ENCODE peak calls at places on chromosome 16, in eight cellular contexts. One of them, this sample, is unnamed.

GRCh38 chr16:53754938-53755910 is 51.3 kb downstream of the FTO start:
- DNase-seq in Calu3: peak; percentile 80
- DNase-seq in lower lobe of right lung: no peak
- DNase-seq in HFFc6: no peak
- DNase-seq in heart left ventricle: no peak
- DNase-seq in astrocyte of the spinal cord: no peak
- DNase-seq in GM06990: no peak
- DNase-seq in fibroblast of lung: peak; percentile 63
- DNase-seq in this sample: no peak

GRCh38 chr16:30351586-30352419 is 3.3 kb downstream of the CD2BP2 start:
- DNase-seq in lower lobe of right lung: peak; percentile 71
- DNase-seq in Calu3: no peak
- DNase-seq in heart left ventricle: peak; percentile 82
- DNase-seq in fibroblast of lung: peak; percentile 96
- DNase-seq in HFFc6: peak; percentile 76
- DNase-seq in GM06990: no peak
- DNase-seq in astrocyte of the spinal cord: peak; percentile 93
- DNase-seq in this sample: peak; percentile 84

GRCh38 chr16:49851468-49851787 is 4.5 kb downstream of the ZNF423 start:
- DNase-seq in HFFc6: no peak
- DNase-seq in fibroblast of lung: no peak
- DNase-seq in heart left ventricle: no peak
- DNase-seq in GM06990: no peak
- DNase-seq in astrocyte of the spinal cord: no peak
- DNase-seq in Calu3: no peak
- DNase-seq in lower lobe of right lung: no peak
- DNase-seq in this sample: no peak

GRCh38 chr16:16782153-16782552 is 403.2 kb downstream of the NPIPA7 start:
- DNase-seq in heart left ventricle: no peak
- DNase-seq in lower lobe of right lung: no peak
- DNase-seq in astrocyte of the spinal cord: no peak
- DNase-seq in GM06990: no peak
- DNase-seq in Calu3: no peak
- DNase-seq in HFFc6: no peak
- DNase-seq in fibroblast of lung: no peak
- DNase-seq in this sample: no peak

GRCh38 chr16:9102379-9102778 is 10.9 kb downstream of the HAPSTR1 start:
- DNase-seq in fibroblast of lung: peak; percentile 79
- DNase-seq in GM06990: no peak
- DNase-seq in astrocyte of the spinal cord: peak; percentile 71
- DNase-seq in lower lobe of right lung: no peak
- DNase-seq in HFFc6: peak; percentile 87
- DNase-seq in Calu3: no peak
- DNase-seq in heart left ventricle: no peak
- DNase-seq in this sample: peak; percentile 65

GRCh38 chr16:23146877-23147601 is 2.2 kb downstream of the USP31 start:
- DNase-seq in GM06990: no peak
- DNase-seq in astrocyte of the spinal cord: peak; percentile 17
- DNase-seq in HFFc6: no peak
- DNase-seq in lower lobe of right lung: no peak
- DNase-seq in heart left ventricle: no peak
- DNase-seq in fibroblast of lung: no peak
- DNase-seq in Calu3: no peak
- DNase-seq in this sample: no peak

GRCh38 chr16:66894948-66895696 is 14.8 kb downstream of the PDP2 start:
- DNase-seq in astrocyte of the spinal cord: peak; percentile 64
- DNase-seq in fibroblast of lung: peak; percentile 81
- DNase-seq in lower lobe of right lung: peak; percentile 67
- DNase-seq in HFFc6: peak; percentile 71
- DNase-seq in GM06990: no peak
- DNase-seq in Calu3: peak; percentile 77
- DNase-seq in heart left ventricle: no peak
- DNase-seq in this sample: peak; percentile 58

GRCh38 chr16:57645691-57646387 is 17.4 kb downstream of the ADGRG1 start:
- DNase-seq in GM06990: no peak
- DNase-seq in Calu3: no peak
- DNase-seq in HFFc6: peak; percentile 18
- DNase-seq in heart left ventricle: peak; percentile 80
- DNase-seq in fibroblast of lung: peak; percentile 26
- DNase-seq in astrocyte of the spinal cord: no peak
- DNase-seq in lower lobe of right lung: no peak
- DNase-seq in this sample: no peak

GRCh38 chr16:23859713-23860269 is 24.0 kb downstream of the PRKCB start:
- DNase-seq in lower lobe of right lung: no peak
- DNase-seq in fibroblast of lung: no peak
- DNase-seq in Calu3: no peak
- DNase-seq in GM06990: no peak
- DNase-seq in heart left ventricle: no peak
- DNase-seq in HFFc6: no peak
- DNase-seq in astrocyte of the spinal cord: no peak
- DNase-seq in this sample: no peak

GRCh38 chr16:28915181-28915580 is 9.9 kb downstream of the RABEP2 start:
- DNase-seq in lower lobe of right lung: no peak
- DNase-seq in astrocyte of the spinal cord: peak; percentile 17
- DNase-seq in fibroblast of lung: peak; percentile 39
- DNase-seq in heart left ventricle: no peak
- DNase-seq in Calu3: no peak
- DNase-seq in HFFc6: peak; percentile 79
- DNase-seq in GM06990: no peak
- DNase-seq in this sample: peak; percentile 4

GRCh38 chr16:53154513-53154912 is 99.7 kb downstream of the CHD9 start:
- DNase-seq in fibroblast of lung: no peak
- DNase-seq in heart left ventricle: no peak
- DNase-seq in HFFc6: no peak
- DNase-seq in lower lobe of right lung: no peak
- DNase-seq in astrocyte of the spinal cord: no peak
- DNase-seq in Calu3: no peak
- DNase-seq in GM06990: no peak
- DNase-seq in this sample: no peak

GRCh38 chr16:31108035-31108793 is at the start of gene BCKDK:
- DNase-seq in fibroblast of lung: peak; percentile 60
- DNase-seq in GM06990: peak; percentile 88
- DNase-seq in heart left ventricle: peak; percentile 90
- DNase-seq in astrocyte of the spinal cord: peak; percentile 61
- DNase-seq in Calu3: peak; percentile 76
- DNase-seq in HFFc6: peak; percentile 54
- DNase-seq in lower lobe of right lung: peak; percentile 86
- DNase-seq in this sample: no peak

GRCh38 chr16:54694651-54695050 is 236.0 kb upstream of the IRX5 start:
- DNase-seq in astrocyte of the spinal cord: no peak
- DNase-seq in HFFc6: no peak
- DNase-seq in heart left ventricle: no peak
- DNase-seq in fibroblast of lung: no peak
- DNase-seq in lower lobe of right lung: no peak
- DNase-seq in GM06990: no peak
- DNase-seq in Calu3: no peak
- DNase-seq in this sample: no peak

GRCh38 chr16:64051826-64052225 is 1070.0 kb downstream of the CDH11 start:
- DNase-seq in Calu3: no peak
- DNase-seq in astrocyte of the spinal cord: peak; percentile 3
- DNase-seq in fibroblast of lung: peak; percentile 21
- DNase-seq in HFFc6: peak; percentile 3
- DNase-seq in GM06990: no peak
- DNase-seq in heart left ventricle: no peak
- DNase-seq in lower lobe of right lung: no peak
- DNase-seq in this sample: no peak

GRCh38 chr16:62201911-62202310 is 165.7 kb upstream of the CDH8 start:
- DNase-seq in Calu3: no peak
- DNase-seq in lower lobe of right lung: no peak
- DNase-seq in GM06990: no peak
- DNase-seq in fibroblast of lung: no peak
- DNase-seq in HFFc6: no peak
- DNase-seq in heart left ventricle: no peak
- DNase-seq in astrocyte of the spinal cord: no peak
- DNase-seq in this sample: no peak

GRCh38 chr16:28063047-28063521 is 430 bp downstream of the GSG1L start:
- DNase-seq in HFFc6: no peak
- DNase-seq in GM06990: no peak
- DNase-seq in lower lobe of right lung: no peak
- DNase-seq in Calu3: no peak
- DNase-seq in heart left ventricle: peak; percentile 35
- DNase-seq in fibroblast of lung: no peak
- DNase-seq in astrocyte of the spinal cord: no peak
- DNase-seq in this sample: no peak

GRCh38 chr16:20675488-20676267 is 21.8 kb downstream of the ACSM1 start:
- DNase-seq in astrocyte of the spinal cord: no peak
- DNase-seq in HFFc6: no peak
- DNase-seq in lower lobe of right lung: peak; percentile 49
- DNase-seq in GM06990: no peak
- DNase-seq in heart left ventricle: no peak
- DNase-seq in Calu3: peak; percentile 68
- DNase-seq in fibroblast of lung: no peak
- DNase-seq in this sample: no peak

GRCh38 chr16:46620265-46621005 is 744 bp downstream of the SHCBP1 start:
- DNase-seq in astrocyte of the spinal cord: peak; percentile 14
- DNase-seq in heart left ventricle: no peak
- DNase-seq in fibroblast of lung: no peak
- DNase-seq in HFFc6: peak; percentile 13
- DNase-seq in GM06990: no peak
- DNase-seq in lower lobe of right lung: no peak
- DNase-seq in Calu3: peak; percentile 11
- DNase-seq in this sample: no peak

GRCh38 chr16:73616186-73616585 is 568.3 kb upstream of the ZFHX3 start:
- DNase-seq in heart left ventricle: no peak
- DNase-seq in GM06990: no peak
- DNase-seq in fibroblast of lung: peak; percentile 60
- DNase-seq in astrocyte of the spinal cord: no peak
- DNase-seq in Calu3: no peak
- DNase-seq in lower lobe of right lung: no peak
- DNase-seq in HFFc6: peak; percentile 4
- DNase-seq in this sample: no peak

GRCh38 chr16:55255890-55256289 is 68.1 kb upstream of the IRX6 start:
- DNase-seq in fibroblast of lung: no peak
- DNase-seq in HFFc6: no peak
- DNase-seq in lower lobe of right lung: no peak
- DNase-seq in Calu3: no peak
- DNase-seq in astrocyte of the spinal cord: no peak
- DNase-seq in heart left ventricle: no peak
- DNase-seq in GM06990: no peak
- DNase-seq in this sample: no peak

GRCh38 chr16:69535123-69536050 is 30.4 kb upstream of the NFAT5 start:
- DNase-seq in lower lobe of right lung: no peak
- DNase-seq in fibroblast of lung: peak; percentile 45
- DNase-seq in heart left ventricle: no peak
- DNase-seq in Calu3: no peak
- DNase-seq in GM06990: no peak
- DNase-seq in HFFc6: peak; percentile 65
- DNase-seq in astrocyte of the spinal cord: peak; percentile 47
- DNase-seq in this sample: no peak

GRCh38 chr16:1941162-1941923 is 1.7 kb downstream of the MSRB1 start:
- DNase-seq in GM06990: no peak
- DNase-seq in Calu3: no peak
- DNase-seq in HFFc6: no peak
- DNase-seq in fibroblast of lung: peak; percentile 33
- DNase-seq in astrocyte of the spinal cord: peak; percentile 74
- DNase-seq in heart left ventricle: no peak
- DNase-seq in lower lobe of right lung: no peak
- DNase-seq in this sample: no peak
- TF ChIP-seq CTCF in GM06990: no peak
- TF ChIP-seq CTCF in Calu3: no peak
- TF ChIP-seq CTCF in HFFc6: peak; percentile 44
- TF ChIP-seq CTCF in fibroblast of lung: no peak
- TF ChIP-seq CTCF in astrocyte of the spinal cord: peak; percentile 35
- TF ChIP-seq CTCF in heart left ventricle: no peak
- TF ChIP-seq CTCF in lower lobe of right lung: no peak
- TF ChIP-seq CTCF in this sample: no peak

GRCh38 chr16:85557976-85558589 is 55.0 kb upstream of the GSE1 start:
- DNase-seq in Calu3: peak; percentile 62
- DNase-seq in astrocyte of the spinal cord: no peak
- DNase-seq in GM06990: no peak
- DNase-seq in lower lobe of right lung: no peak
- DNase-seq in HFFc6: no peak
- DNase-seq in heart left ventricle: no peak
- DNase-seq in fibroblast of lung: no peak
- DNase-seq in this sample: no peak
- TF ChIP-seq CTCF in Calu3: no peak
- TF ChIP-seq CTCF in astrocyte of the spinal cord: no peak
- TF ChIP-seq CTCF in GM06990: peak; percentile 9
- TF ChIP-seq CTCF in lower lobe of right lung: no peak
- TF ChIP-seq CTCF in HFFc6: no peak
- TF ChIP-seq CTCF in heart left ventricle: no peak
- TF ChIP-seq CTCF in fibroblast of lung: peak; percentile 3
- TF ChIP-seq CTCF in this sample: no peak

DNA sequence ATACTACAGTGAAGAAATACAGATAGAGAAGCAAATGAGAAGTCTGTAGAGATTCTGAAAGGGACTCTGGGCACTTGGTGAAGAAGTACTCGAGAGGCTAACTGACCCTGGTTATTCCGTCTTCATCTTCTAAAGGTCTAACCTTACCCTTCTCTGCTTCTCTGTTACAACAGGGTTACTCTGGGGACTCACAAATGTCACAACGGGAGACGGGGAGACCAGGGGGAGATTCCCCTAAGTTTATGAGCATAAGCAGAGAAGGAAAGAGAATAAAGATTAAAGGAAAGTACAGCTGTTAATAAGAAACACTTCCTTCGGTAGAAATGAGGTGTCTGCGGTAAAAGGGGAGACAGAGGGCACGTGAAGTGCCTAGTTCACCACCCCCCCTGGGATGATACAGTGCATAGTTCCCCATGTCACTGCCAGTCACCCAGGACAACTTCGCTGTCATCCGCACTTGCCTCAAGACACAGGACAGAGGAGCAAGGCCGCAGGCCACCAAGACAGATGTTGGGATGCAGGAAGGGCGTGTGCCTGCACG is 75.2 kb upstream of the TRAP1 start:
- DNase-seq in Calu3: no peak
- DNase-seq in GM06990: no peak
- DNase-seq in lower lobe of right lung: no peak
- DNase-seq in HFFc6: no peak
- DNase-seq in heart left ventricle: no peak
- DNase-seq in fibroblast of lung: no peak
- DNase-seq in astrocyte of the spinal cord: no peak
- DNase-seq in this sample: no peak
- TF ChIP-seq CTCF in Calu3: no peak
- TF ChIP-seq CTCF in GM06990: no peak
- TF ChIP-seq CTCF in lower lobe of right lung: no peak
- TF ChIP-seq CTCF in HFFc6: no peak
- TF ChIP-seq CTCF in heart left ventricle: no peak
- TF ChIP-seq CTCF in fibroblast of lung: no peak
- TF ChIP-seq CTCF in astrocyte of the spinal cord: no peak
- TF ChIP-seq CTCF in this sample: no peak

DNA sequence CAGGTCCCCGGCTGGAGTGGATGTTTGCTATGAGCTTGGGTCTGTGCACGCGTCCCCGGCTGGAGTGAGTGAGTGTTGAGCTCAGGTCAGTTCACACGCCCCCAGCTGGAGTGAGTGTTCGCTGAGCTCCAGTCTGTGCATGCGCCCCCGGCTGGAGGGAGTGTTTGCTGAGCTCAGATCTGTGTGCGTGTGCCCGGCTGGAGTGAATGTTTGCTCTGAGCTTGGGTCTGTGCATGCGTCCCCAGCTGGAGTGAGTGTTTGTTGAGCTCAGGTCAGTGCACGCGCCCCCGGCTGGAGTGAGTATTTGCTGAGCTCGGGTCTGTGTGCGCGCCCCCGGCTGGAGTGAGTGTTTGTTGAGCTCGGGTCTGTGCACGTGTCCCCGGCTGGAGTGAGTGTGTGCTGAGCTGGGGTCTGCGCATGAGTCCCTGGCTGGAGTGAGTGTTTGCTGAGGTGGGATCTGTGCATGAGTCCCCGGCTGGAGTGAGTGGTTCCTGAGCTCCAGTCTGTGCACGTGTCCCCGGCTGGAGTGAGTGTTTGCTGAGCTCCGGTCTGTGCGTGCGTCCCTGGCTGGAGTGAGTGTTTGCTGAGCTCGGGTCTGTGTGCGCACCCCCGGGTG is 284.2 kb downstream of the SNX29 start:
- DNase-seq in heart left ventricle: peak; percentile 64
- DNase-seq in lower lobe of right lung: no peak
- DNase-seq in fibroblast of lung: peak; percentile 58
- DNase-seq in HFFc6: no peak
- DNase-seq in GM06990: no peak
- DNase-seq in Calu3: no peak
- DNase-seq in astrocyte of the spinal cord: peak; percentile 35
- DNase-seq in this sample: no peak
- TF ChIP-seq CTCF in heart left ventricle: no peak
- TF ChIP-seq CTCF in lower lobe of right lung: no peak
- TF ChIP-seq CTCF in fibroblast of lung: peak; percentile 36
- TF ChIP-seq CTCF in HFFc6: no peak
- TF ChIP-seq CTCF in GM06990: no peak
- TF ChIP-seq CTCF in Calu3: no peak
- TF ChIP-seq CTCF in astrocyte of the spinal cord: peak; percentile 9
- TF ChIP-seq CTCF in this sample: no peak

This sample was measured in AG09319.